ENCODE peak calls at places on chromosomes 11 and 22, in five cellular contexts. H is heart left ventricle, C is right cardiac atrium, R is T-cell, P is lower lobe of right lung. K is an unnamed sample.

GRCh38 chr11:76369406-76369805 is 11.5 kb downstream of the THAP12 start:
- ATAC-seq in C (no peak), R (no peak), P (no peak), H (no peak), K (no peak)

GRCh38 chr11:113532697-113533424 is 57.7 kb upstream of the DRD2 start:
- ATAC-seq in H (peak), C (peak), P (peak), R (no peak), K (peak)

GRCh38 chr11:970319-970871 is 44.7 kb downstream of the AP2A2 start:
- ATAC-seq in H (no peak), C (no peak), R (no peak), P (peak), K (no peak)

GRCh38 chr11:2661173-2662023 is 38.4 kb downstream of the KCNQ1OT1 start:
- ATAC-seq in P (no peak), R (no peak), H (no peak), C (no peak), K (no peak)

GRCh38 chr22:45125198-45125597 is 38.5 kb upstream of the NUP50 start:
- ATAC-seq in P (no peak), R (no peak), C (no peak), H (no peak), K (no peak)

GRCh38 chr11:69801513-69802335 is 17.5 kb downstream of the FGF3 start:
- ATAC-seq in R (no peak), H (no peak), P (peak), C (no peak), K (peak)

GRCh38 chr11:130999992-131000770 is 83.9 kb upstream of the SNX19 start:
- ATAC-seq in P (peak), H (no peak), R (no peak), C (no peak), K (peak)

GRCh38 chr11:134260503-134260902 is 7.1 kb downstream of the ACAD8 start:
- ATAC-seq in C (no peak), R (no peak), P (no peak), H (no peak), K (no peak)

GRCh38 chr11:34185926-34186841 is 80.8 kb downstream of the NAT10 start:
- ATAC-seq in P (no peak), R (no peak), H (peak), C (peak), K (no peak)

GRCh38 chr22:28297504-28297903 is 378.4 kb upstream of the PITPNB start:
- ATAC-seq in P (peak), C (no peak), R (no peak), H (no peak), K (no peak)

GRCh38 chr22:30307026-30307574 is 17.8 kb upstream of the CASTOR1 start:
- ATAC-seq in H (no peak), C (no peak), P (no peak), R (no peak), K (no peak)

GRCh38 chr11:16964501-16964900 is 49.7 kb downstream of the PLEKHA7 start:
- ATAC-seq in P (no peak), R (no peak), C (no peak), H (no peak), K (no peak)

GRCh38 chr11:65719887-65720236 is 736 bp downstream of the RNASEH2C start:
- ATAC-seq in P (peak), C (peak), H (peak), R (peak), K (peak)

GRCh38 chr11:72350752-72351151 is 83.6 kb downstream of the CLPB start:
- ATAC-seq in R (no peak), P (no peak), H (no peak), C (no peak), K (no peak)

GRCh38 chr11:3866206-3866605 is 10.7 kb downstream of the STIM1 start:
- ATAC-seq in R (no peak), C (peak), P (peak), H (peak), K (peak)

GRCh38 chr11:133920109-133920990 is 36.4 kb downstream of the IGSF9B start:
- ATAC-seq in P (no peak), H (peak), R (no peak), C (peak), K (no peak)

GRCh38 chr11:15258433-15259350 is 144.0 kb downstream of the INSC start:
- ATAC-seq in C (no peak), R (no peak), P (peak), H (no peak), K (no peak)

GRCh38 chr11:4027746-4028145 is 66.9 kb upstream of the RRM1 start:
- ATAC-seq in C (no peak), R (no peak), H (no peak), P (no peak), K (no peak)

GRCh38 chr11:8106679-8107078 is 25.7 kb downstream of the TUB start:
- ATAC-seq in R (no peak), H (peak), P (no peak), C (peak), K (no peak)

GRCh38 chr22:42562282-42562681 is 8.5 kb downstream of the SERHL2 start:
- ATAC-seq in H (no peak), R (no peak), P (peak), C (peak), K (no peak)

GRCh38 chr11:45761659-45762058 is 43.3 kb upstream of the SLC35C1 start:
- ATAC-seq in C (no peak), H (no peak), R (no peak), P (no peak), K (no peak)

GRCh38 chr11:8243458-8243857 is 20.2 kb downstream of the LMO1 start:
- ATAC-seq in H (no peak), R (no peak), P (no peak), C (no peak), K (no peak)